ENCODE peak calls at places on chromosomes 3 and 15, in seven cellular contexts. H is pons; B is myocyte; V is astrocyte of the spinal cord; C is activated T-cell treated with anti-CD3 and anti-CD28 coated beads, Interleukin-2, amount 50 U/mL, for 72 hours; Z is nephron progenitor cell; G is A549. Y is an unnamed sample.

GRCh38 chr3:168933614-168934013 is 729.9 kb downstream of the MECOM start:
- DNase-seq in H (no peak), B (peak), V (peak), C (no peak), Z (no peak), G (no peak), Y (no peak)

GRCh38 chr3:144033235-144033579 is 61.6 kb downstream of the DIPK2A start:
- DNase-seq in H (peak), B (no peak), V (no peak), C (no peak), Z (no peak), G (no peak), Y (no peak)

GRCh38 chr3:101617478-101617877 is 43.5 kb downstream of the PCNP start:
- DNase-seq in H (no peak), B (no peak), V (no peak), C (no peak), Z (no peak), G (no peak), Y (no peak)

GRCh38 chr15:61668444-61668843 is 391.8 kb downstream of the VPS13C start:
- DNase-seq in H (no peak), B (no peak), V (no peak), C (no peak), Z (no peak), G (no peak), Y (no peak)

GRCh38 chr15:73683624-73684536 is at the start of gene CD276:
- DNase-seq in H (peak), B (peak), V (peak), C (peak), Z (peak), G (peak), Y (peak)

GRCh38 chr15:99212401-99212800 is 37.0 kb downstream of the TTC23 start:
- DNase-seq in H (no peak), B (peak), V (peak), C (no peak), Z (no peak), G (peak), Y (no peak)

GRCh38 chr15:98241032-98241554 is 280.6 kb downstream of the ARRDC4 start:
- DNase-seq in H (no peak), B (peak), V (no peak), C (no peak), Z (no peak), G (no peak), Y (no peak)

GRCh38 chr15:65377976-65378366 is at the start of gene IGDCC3:
- DNase-seq in H (no peak), B (peak), V (no peak), C (no peak), Z (peak), G (no peak), Y (peak)

Y was measured in ecto neural progenitor cell.